ENCODE peak calls at places on chromosomes 6 and 20, in four cellular contexts. One of them, this sample, is unnamed.

GRCh38 chr6:139625081-139625939 is 250.9 kb upstream of the CITED2 start:
- DNase-seq in GM23338: no peak
- DNase-seq in mammary epithelial cell: no peak
- DNase-seq in PC-3: no peak
- DNase-seq in this sample: no peak

GRCh38 chr20:12847862-12848261 is 160.9 kb upstream of the SPTLC3 start:
- DNase-seq in GM23338: peak; percentile 50
- DNase-seq in mammary epithelial cell: peak; percentile 35
- DNase-seq in PC-3: peak; percentile 44
- DNase-seq in this sample: peak; percentile 27

GRCh38 chr6:112912351-112913101 is 565.4 kb downstream of the RFPL4B start:
- DNase-seq in mammary epithelial cell: no peak
- DNase-seq in PC-3: no peak
- DNase-seq in GM23338: peak; percentile 44
- DNase-seq in this sample: no peak

GRCh38 chr6:149186873-149187272 is 130.6 kb upstream of the TAB2 start:
- DNase-seq in GM23338: no peak
- DNase-seq in PC-3: no peak
- DNase-seq in mammary epithelial cell: no peak
- DNase-seq in this sample: no peak

GRCh38 chr6:16440656-16441212 is 202.3 kb downstream of the GMPR start:
- DNase-seq in PC-3: no peak
- DNase-seq in mammary epithelial cell: no peak
- DNase-seq in GM23338: no peak
- DNase-seq in this sample: no peak

GRCh38 chr20:8144282-8145245 is 12.5 kb downstream of the PLCB1 start:
- DNase-seq in mammary epithelial cell: peak; percentile 77
- DNase-seq in GM23338: peak; percentile 8
- DNase-seq in PC-3: peak; percentile 43
- DNase-seq in this sample: no peak

GRCh38 chr20:36796117-36796516 is 22.6 kb upstream of the DSN1 start:
- DNase-seq in mammary epithelial cell: no peak
- DNase-seq in PC-3: no peak
- DNase-seq in GM23338: no peak
- DNase-seq in this sample: no peak

GRCh38 chr20:16580127-16580526 is 6.9 kb upstream of the KIF16B start:
- DNase-seq in GM23338: no peak
- DNase-seq in PC-3: peak; percentile 93
- DNase-seq in mammary epithelial cell: peak; percentile 76
- DNase-seq in this sample: no peak

GRCh38 chr20:59731371-59731770 is 127.0 kb downstream of the PHACTR3 start:
- DNase-seq in PC-3: no peak
- DNase-seq in mammary epithelial cell: no peak
- DNase-seq in GM23338: no peak
- DNase-seq in this sample: no peak

GRCh38 chr6:21808045-21808470 is 214.5 kb downstream of the SOX4 start:
- DNase-seq in PC-3: peak; percentile 65
- DNase-seq in mammary epithelial cell: peak; percentile 40
- DNase-seq in GM23338: no peak
- DNase-seq in this sample: no peak

GRCh38 chr6:158086706-158087518 is 81.2 kb downstream of the SERAC1 start:
- DNase-seq in PC-3: no peak
- DNase-seq in GM23338: no peak
- DNase-seq in mammary epithelial cell: no peak
- DNase-seq in this sample: no peak

GRCh38 chr6:139395891-139396299 is 21.4 kb upstream of the CITED2 start:
- DNase-seq in mammary epithelial cell: no peak
- DNase-seq in GM23338: peak; percentile 87
- DNase-seq in PC-3: no peak
- DNase-seq in this sample: no peak

GRCh38 chr6:104118274-104118673 is 741.4 kb downstream of the HACE1 start:
- DNase-seq in GM23338: no peak
- DNase-seq in mammary epithelial cell: peak; percentile 11
- DNase-seq in PC-3: peak; percentile 77
- DNase-seq in this sample: no peak

GRCh38 chr20:15923030-15923776 is 650.0 kb downstream of the KIF16B start:
- DNase-seq in mammary epithelial cell: no peak
- DNase-seq in PC-3: no peak
- DNase-seq in GM23338: no peak
- DNase-seq in this sample: peak; percentile 47

GRCh38 chr6:2502096-2502997 is 248.4 kb downstream of the MYLK4 start:
- DNase-seq in mammary epithelial cell: no peak
- DNase-seq in PC-3: peak; percentile 41
- DNase-seq in GM23338: peak; percentile 18
- DNase-seq in this sample: no peak

GRCh38 chr6:13275435-13275989 is 52.8 kb downstream of the TBC1D7 start:
- DNase-seq in mammary epithelial cell: no peak
- DNase-seq in PC-3: no peak
- DNase-seq in GM23338: no peak
- DNase-seq in this sample: no peak

GRCh38 chr6:4973972-4974885 is 29.6 kb downstream of the RPP40 start:
- DNase-seq in GM23338: peak; percentile 85
- DNase-seq in PC-3: peak; percentile 34
- DNase-seq in mammary epithelial cell: no peak
- DNase-seq in this sample: no peak

GRCh38 chr20:53949319-53949839 is 121.0 kb downstream of the BCAS1 start:
- DNase-seq in PC-3: peak; percentile 98
- DNase-seq in GM23338: no peak
- DNase-seq in mammary epithelial cell: peak; percentile 92
- DNase-seq in this sample: peak; percentile 76

GRCh38 chr20:813386-813785 is 20.1 kb upstream of the FAM110A start:
- DNase-seq in PC-3: no peak
- DNase-seq in mammary epithelial cell: no peak
- DNase-seq in GM23338: no peak
- DNase-seq in this sample: no peak

GRCh38 chr6:3233321-3233720 is 5.9 kb upstream of the TUBB2B start:
- DNase-seq in PC-3: no peak
- DNase-seq in GM23338: no peak
- DNase-seq in mammary epithelial cell: no peak
- DNase-seq in this sample: no peak

GRCh38 chr20:64109831-64110391 is 2.5 kb upstream of the NPBWR2 start:
- DNase-seq in PC-3: no peak
- DNase-seq in GM23338: peak; percentile 0
- DNase-seq in mammary epithelial cell: no peak
- DNase-seq in this sample: no peak

GRCh38 chr6:16217156-16217721 is 21.1 kb upstream of the GMPR start:
- DNase-seq in PC-3: no peak
- DNase-seq in mammary epithelial cell: no peak
- DNase-seq in GM23338: no peak
- DNase-seq in this sample: no peak

GRCh38 chr6:87282743-87283142 is 39.6 kb upstream of the SMIM8 start:
- DNase-seq in PC-3: no peak
- DNase-seq in mammary epithelial cell: peak; percentile 27
- DNase-seq in GM23338: no peak
- DNase-seq in this sample: no peak

GRCh38 chr6:9140181-9140580 is 704.8 kb upstream of the SLC35B3 start:
- DNase-seq in GM23338: no peak
- DNase-seq in mammary epithelial cell: peak; percentile 22
- DNase-seq in PC-3: peak; percentile 82
- DNase-seq in this sample: no peak

GRCh38 chr6:157635388-157636244 is 187.4 kb upstream of the SNX9 start:
- DNase-seq in PC-3: no peak
- DNase-seq in GM23338: peak; percentile 34
- DNase-seq in mammary epithelial cell: no peak
- DNase-seq in this sample: no peak

GRCh38 chr6:130961148-130961547 is 101.9 kb downstream of the EPB41L2 start:
- DNase-seq in GM23338: no peak
- DNase-seq in mammary epithelial cell: no peak
- DNase-seq in PC-3: no peak
- DNase-seq in this sample: no peak

GRCh38 chr20:21102691-21103311 is 3.4 kb downstream of the LINC00237 start:
- DNase-seq in GM23338: peak; percentile 81
- DNase-seq in mammary epithelial cell: peak; percentile 35
- DNase-seq in PC-3: no peak
- DNase-seq in this sample: no peak

GRCh38 chr20:62618622-62619529 is 23.4 kb upstream of the SLCO4A1 start:
- DNase-seq in mammary epithelial cell: no peak
- DNase-seq in GM23338: peak; percentile 24
- DNase-seq in PC-3: no peak
- DNase-seq in this sample: no peak

GRCh38 chr6:87183687-87184086 is 28.3 kb downstream of the ZNF292 start:
- DNase-seq in PC-3: peak; percentile 51
- DNase-seq in mammary epithelial cell: peak; percentile 30
- DNase-seq in GM23338: no peak
- DNase-seq in this sample: no peak

GRCh38 chr20:21513881-21514540 is at the start of gene NKX2-2:
- DNase-seq in PC-3: no peak
- DNase-seq in mammary epithelial cell: no peak
- DNase-seq in GM23338: peak; percentile 82
- DNase-seq in this sample: no peak

GRCh38 chr6:4355241-4355640 is 219.9 kb upstream of the ECI2 start:
- DNase-seq in PC-3: peak; percentile 76
- DNase-seq in GM23338: no peak
- DNase-seq in mammary epithelial cell: peak; percentile 77
- DNase-seq in this sample: no peak

GRCh38 chr20:4435210-4435609 is 286.5 kb upstream of the PRND start:
- DNase-seq in GM23338: no peak
- DNase-seq in PC-3: no peak
- DNase-seq in mammary epithelial cell: no peak
- DNase-seq in this sample: no peak

GRCh38 chr6:1950631-1951030 is 294.8 kb downstream of the GMDS start:
- DNase-seq in GM23338: no peak
- DNase-seq in PC-3: no peak
- DNase-seq in mammary epithelial cell: no peak
- DNase-seq in this sample: no peak

GRCh38 chr6:144466716-144467115 is 181.6 kb downstream of the UTRN start:
- DNase-seq in GM23338: no peak
- DNase-seq in PC-3: no peak
- DNase-seq in mammary epithelial cell: no peak
- DNase-seq in this sample: no peak
- H3K36me3 ChIP-seq in GM23338: no peaks in the 10 kb centered on the region
- H3K36me3 ChIP-seq in PC-3: peaks cover 5% of the 10 kb centered on the region
- H3K36me3 ChIP-seq in mammary epithelial cell: peaks cover 5% of the 10 kb centered on the region
- H3K36me3 ChIP-seq in this sample: no peaks in the 10 kb centered on the region

GRCh38 chr20:48292806-48293205 is 507.5 kb upstream of the SULF2 start:
- DNase-seq in mammary epithelial cell: no peak
- DNase-seq in GM23338: peak; percentile 76
- DNase-seq in PC-3: peak; percentile 60
- DNase-seq in this sample: no peak
- H2AFZ ChIP-seq in mammary epithelial cell: no peak overlapping the region
- H2AFZ ChIP-seq in GM23338: no peak overlapping the region
- H2AFZ ChIP-seq in PC-3: no peak overlapping the region
- H2AFZ ChIP-seq in this sample: no peak overlapping the region

GRCh38 chr6:41914869-41915268 is 6.1 kb downstream of the MED20 start:
- DNase-seq in mammary epithelial cell: no peak
- DNase-seq in GM23338: no peak
- DNase-seq in PC-3: no peak
- DNase-seq in this sample: no peak

GRCh38 chr6:41914343-41914742 is 6.6 kb downstream of the MED20 start:
- DNase-seq in GM23338: no peak
- DNase-seq in PC-3: no peak
- DNase-seq in mammary epithelial cell: no peak
- DNase-seq in this sample: no peak

DNA sequence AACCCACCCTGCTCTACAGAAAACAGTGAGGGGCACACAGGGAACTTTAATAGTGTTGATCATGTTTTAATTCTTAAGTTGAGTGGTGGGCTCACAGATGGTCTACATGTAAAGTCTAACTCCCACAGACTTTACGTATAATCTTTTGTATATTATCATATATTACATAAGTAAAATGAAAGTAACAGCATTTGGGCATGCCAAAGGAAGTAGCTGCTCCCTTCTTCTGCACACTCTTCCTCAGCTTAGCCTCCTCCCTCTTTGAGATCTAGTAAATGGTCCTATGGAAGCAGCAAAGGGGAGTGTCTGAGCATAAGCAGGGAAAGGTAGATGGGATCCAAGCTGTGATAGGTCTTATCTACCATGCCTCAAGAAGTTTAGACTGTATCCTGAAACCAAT is 11.2 kb downstream of the MED20 start:
- DNase-seq in mammary epithelial cell: no peak
- DNase-seq in PC-3: no peak
- DNase-seq in GM23338: no peak
- DNase-seq in this sample: no peak
- H3K36me3 ChIP-seq in mammary epithelial cell: peaks cover 20% of the 10 kb centered on the region
- H3K36me3 ChIP-seq in PC-3: peaks cover 40% of the 10 kb centered on the region
- H3K36me3 ChIP-seq in GM23338: peaks cover 12% of the 10 kb centered on the region
- H3K36me3 ChIP-seq in this sample: no peaks in the 10 kb centered on the region

GRCh38 chr6:37640776-37641395 is 56.8 kb downstream of the MDGA1 start:
- DNase-seq in PC-3: no peak
- DNase-seq in GM23338: no peak
- DNase-seq in mammary epithelial cell: no peak
- DNase-seq in this sample: no peak
- H2AFZ ChIP-seq in PC-3: no peak overlapping the region
- H2AFZ ChIP-seq in GM23338: no peak overlapping the region
- H2AFZ ChIP-seq in mammary epithelial cell: no peak overlapping the region
- H2AFZ ChIP-seq in this sample: no peak overlapping the region

DNA sequence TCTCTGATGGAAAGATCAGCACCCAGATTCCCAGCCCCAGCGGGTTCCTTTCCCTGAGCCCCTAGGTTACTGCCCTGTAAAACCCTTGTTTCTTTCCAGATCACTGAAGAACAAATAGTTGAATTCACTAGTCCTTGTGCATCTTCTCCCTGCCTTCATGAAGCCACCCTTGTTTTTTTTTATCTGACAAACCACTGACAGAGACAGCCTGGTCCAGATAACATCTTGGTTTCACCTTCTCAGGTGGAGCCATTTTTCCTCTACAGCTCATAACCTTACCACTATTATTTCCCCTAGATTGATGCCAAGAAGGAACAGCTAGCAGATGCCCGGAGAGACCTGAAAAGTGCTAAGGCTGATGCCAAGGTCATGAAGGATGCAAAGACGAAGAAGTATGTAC is 15.9 kb upstream of the PLCG1 start:
- DNase-seq in mammary epithelial cell: no peak
- DNase-seq in GM23338: no peak
- DNase-seq in PC-3: no peak
- DNase-seq in this sample: no peak
- H3K36me3 ChIP-seq in mammary epithelial cell: peaks cover 46% of the 10 kb centered on the region
- H3K36me3 ChIP-seq in GM23338: peaks cover 71% of the 10 kb centered on the region
- H3K36me3 ChIP-seq in PC-3: peaks cover 75% of the 10 kb centered on the region
- H3K36me3 ChIP-seq in this sample: peaks cover 17% of the 10 kb centered on the region

GRCh38 chr20:46562373-46563169 is 12.1 kb upstream of the OCSTAMP start:
- DNase-seq in GM23338: peak; percentile 90
- DNase-seq in PC-3: peak; percentile 74
- DNase-seq in mammary epithelial cell: peak; percentile 30
- DNase-seq in this sample: peak; percentile 79
- H2AFZ ChIP-seq in GM23338: peak overlapping the region; percentile 79
- H2AFZ ChIP-seq in PC-3: peak overlapping the region; percentile 85
- H2AFZ ChIP-seq in mammary epithelial cell: peak overlapping the region; percentile 93
- H2AFZ ChIP-seq in this sample: peak overlapping the region; percentile 89

DNA sequence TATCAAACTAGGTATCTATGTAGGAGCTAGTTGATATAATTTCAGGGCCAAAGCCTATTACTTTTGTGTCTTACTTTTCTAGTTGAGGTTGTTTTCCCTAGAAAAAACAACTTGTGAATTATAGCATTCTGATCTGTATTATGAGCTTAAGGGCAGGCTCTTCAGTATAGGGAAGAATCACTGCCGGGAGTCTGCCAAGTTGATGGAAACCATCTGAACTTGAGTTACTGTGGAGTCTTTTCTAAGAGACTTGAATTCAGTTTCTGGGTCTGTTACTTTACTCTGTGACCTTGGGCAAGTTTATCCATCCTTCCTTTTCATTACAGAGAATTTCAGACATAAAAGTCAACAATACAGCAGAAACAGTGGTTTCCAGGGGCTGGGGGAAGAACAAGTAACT is 2.1 kb upstream of the CASS4 start:
- DNase-seq in mammary epithelial cell: no peak
- DNase-seq in GM23338: no peak
- DNase-seq in PC-3: no peak
- DNase-seq in this sample: no peak
- H3K36me3 ChIP-seq in mammary epithelial cell: peaks cover 10% of the 10 kb centered on the region
- H3K36me3 ChIP-seq in GM23338: peaks cover 9% of the 10 kb centered on the region
- H3K36me3 ChIP-seq in PC-3: peaks cover 24% of the 10 kb centered on the region
- H3K36me3 ChIP-seq in this sample: peaks cover 6% of the 10 kb centered on the region